ENCODE peak calls at places on chromosomes 2 and 18, in four cellular contexts. One of them, this sample, is unnamed.

GRCh38 chr2:29033656-29034055 is 40.7 kb downstream of the PCARE start:
- DNase-seq in tibial artery: peak
- DNase-seq in CD4-positive, alpha-beta T cell: no peak
- DNase-seq in foreskin fibroblast: no peak
- DNase-seq in this sample: no peak

GRCh38 chr2:152171733-152172132 is 3.8 kb downstream of the STAM2 start:
- DNase-seq in tibial artery: no peak
- DNase-seq in CD4-positive, alpha-beta T cell: no peak
- DNase-seq in foreskin fibroblast: no peak
- DNase-seq in this sample: no peak

GRCh38 chr2:19899853-19900525 is 1.8 kb downstream of the TTC32 start:
- DNase-seq in tibial artery: no peak
- DNase-seq in CD4-positive, alpha-beta T cell: no peak
- DNase-seq in foreskin fibroblast: no peak
- DNase-seq in this sample: no peak

GRCh38 chr2:3262437-3263388 is 114.9 kb downstream of the EIPR1 start:
- DNase-seq in tibial artery: no peak
- DNase-seq in CD4-positive, alpha-beta T cell: no peak
- DNase-seq in foreskin fibroblast: no peak
- DNase-seq in this sample: no peak

GRCh38 chr2:86048888-86049287 is 56.8 kb downstream of the POLR1A start:
- DNase-seq in tibial artery: no peak
- DNase-seq in CD4-positive, alpha-beta T cell: no peak
- DNase-seq in foreskin fibroblast: no peak
- DNase-seq in this sample: no peak

GRCh38 chr2:217412721-217413120 is 552.9 kb upstream of the TNP1 start:
- DNase-seq in tibial artery: peak
- DNase-seq in CD4-positive, alpha-beta T cell: no peak
- DNase-seq in foreskin fibroblast: peak
- DNase-seq in this sample: no peak

GRCh38 chr2:239341840-239342239 is 59.0 kb downstream of the HDAC4 start:
- DNase-seq in tibial artery: no peak
- DNase-seq in CD4-positive, alpha-beta T cell: no peak
- DNase-seq in foreskin fibroblast: no peak
- DNase-seq in this sample: no peak

GRCh38 chr2:127175821-127176354 is 44.2 kb downstream of the CYP27C1 start:
- DNase-seq in tibial artery: no peak
- DNase-seq in CD4-positive, alpha-beta T cell: no peak
- DNase-seq in foreskin fibroblast: peak
- DNase-seq in this sample: no peak

GRCh38 chr2:221529177-221529942 is 42.7 kb downstream of the EPHA4 start:
- DNase-seq in tibial artery: no peak
- DNase-seq in CD4-positive, alpha-beta T cell: no peak
- DNase-seq in foreskin fibroblast: no peak
- DNase-seq in this sample: no peak

GRCh38 chr18:79918089-79919011 is 33.1 kb downstream of the SLC66A2 start:
- DNase-seq in tibial artery: peak
- DNase-seq in CD4-positive, alpha-beta T cell: no peak
- DNase-seq in foreskin fibroblast: no peak
- DNase-seq in this sample: no peak

GRCh38 chr2:102027036-102027702 is 35.4 kb downstream of the IL1R2 start:
- DNase-seq in tibial artery: peak
- DNase-seq in CD4-positive, alpha-beta T cell: no peak
- DNase-seq in foreskin fibroblast: peak
- DNase-seq in this sample: peak

GRCh38 chr2:206257861-206258260 is 16.6 kb upstream of the ZDBF2 start:
- DNase-seq in tibial artery: no peak
- DNase-seq in CD4-positive, alpha-beta T cell: no peak
- DNase-seq in foreskin fibroblast: no peak
- DNase-seq in this sample: no peak

GRCh38 chr2:206263959-206264603 is 10.4 kb upstream of the ZDBF2 start:
- DNase-seq in tibial artery: no peak
- DNase-seq in CD4-positive, alpha-beta T cell: no peak
- DNase-seq in foreskin fibroblast: no peak
- DNase-seq in this sample: no peak

GRCh38 chr2:206259615-206260426 is 14.6 kb upstream of the ZDBF2 start:
- DNase-seq in tibial artery: no peak
- DNase-seq in CD4-positive, alpha-beta T cell: no peak
- DNase-seq in foreskin fibroblast: no peak
- DNase-seq in this sample: no peak

GRCh38 chr2:206257345-206257744 is 17.1 kb upstream of the ZDBF2 start:
- DNase-seq in tibial artery: no peak
- DNase-seq in CD4-positive, alpha-beta T cell: no peak
- DNase-seq in foreskin fibroblast: no peak
- DNase-seq in this sample: no peak

DNA sequence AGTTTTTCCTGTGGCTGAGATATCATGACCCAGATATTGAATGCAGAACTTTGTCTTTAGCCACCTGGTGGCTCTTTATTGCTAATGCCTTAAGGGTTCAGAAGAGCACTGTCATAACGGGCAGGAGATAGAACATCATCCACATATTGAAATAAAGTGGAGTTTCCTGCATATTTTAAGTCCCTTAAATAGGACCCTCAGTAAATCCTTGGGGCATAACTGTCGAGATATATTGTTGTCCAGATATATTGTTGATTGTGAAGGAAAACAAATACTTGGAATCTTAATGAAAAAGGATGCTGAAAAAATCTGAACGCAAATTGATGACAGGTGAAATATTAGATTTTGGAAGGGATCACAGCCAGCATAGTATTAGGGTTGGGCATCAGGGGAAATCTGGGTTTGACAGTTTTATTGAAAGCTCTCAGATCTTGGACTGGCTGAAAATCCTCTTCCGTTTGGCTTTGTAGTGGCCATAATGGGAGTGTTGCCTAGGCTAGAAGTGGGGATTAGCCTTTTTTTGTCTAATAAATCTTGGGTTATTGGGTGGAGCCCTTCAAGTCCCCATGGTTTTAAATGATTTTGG is 13.9 kb upstream of the ZDBF2 start:
- DNase-seq in tibial artery: no peak
- DNase-seq in CD4-positive, alpha-beta T cell: no peak
- DNase-seq in foreskin fibroblast: peak
- DNase-seq in this sample: no peak
- TF ChIP-seq CTCF in tibial artery: peak
- TF ChIP-seq CTCF in CD4-positive, alpha-beta T cell: no peak
- TF ChIP-seq CTCF in foreskin fibroblast: peak
- TF ChIP-seq CTCF in this sample: peak

GRCh38 chr18:36761186-36761698 is 67.6 kb downstream of the TPGS2 start:
- DNase-seq in tibial artery: no peak
- DNase-seq in CD4-positive, alpha-beta T cell: no peak
- DNase-seq in foreskin fibroblast: no peak
- DNase-seq in this sample: no peak
- TF ChIP-seq CTCF in tibial artery: no peak
- TF ChIP-seq CTCF in CD4-positive, alpha-beta T cell: no peak
- TF ChIP-seq CTCF in foreskin fibroblast: no peak
- TF ChIP-seq CTCF in this sample: peak

DNA sequence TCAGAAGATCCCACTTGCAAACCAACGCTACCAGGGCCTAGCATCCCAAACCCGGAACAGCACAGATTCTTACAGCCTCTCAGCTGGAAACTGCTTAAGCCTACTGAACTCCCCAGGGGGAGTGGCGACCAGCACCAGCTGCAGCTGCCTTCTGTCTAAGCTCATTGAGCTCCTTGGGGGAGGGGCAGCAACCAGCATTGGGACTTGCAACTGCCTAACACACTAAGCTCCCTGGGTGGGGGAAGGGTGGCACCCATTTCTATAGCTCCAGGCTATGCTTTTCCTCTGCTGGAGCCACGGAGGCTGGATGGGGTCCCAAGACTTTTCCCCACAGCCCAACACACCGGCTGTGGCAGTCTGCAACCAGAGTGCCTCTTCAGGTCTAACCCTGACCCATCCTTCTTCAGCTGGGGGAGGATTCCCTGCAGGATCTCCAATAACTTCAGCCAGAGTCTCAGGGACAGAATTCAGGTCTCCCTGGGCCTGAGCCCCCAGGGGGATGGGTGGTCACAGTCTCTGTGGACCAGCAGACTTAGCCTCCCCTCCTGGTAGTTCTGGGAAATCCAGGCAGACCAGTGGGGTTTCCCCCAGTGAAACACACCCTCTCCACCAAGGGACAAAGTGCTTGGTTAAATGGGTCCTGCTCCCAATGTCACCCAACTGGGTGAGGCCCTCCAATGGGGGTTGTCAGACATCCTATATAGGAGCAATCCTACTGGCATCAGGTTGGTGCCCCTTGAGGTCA is 45.9 kb upstream of the ITGA4 start:
- DNase-seq in tibial artery: no peak
- DNase-seq in CD4-positive, alpha-beta T cell: no peak
- DNase-seq in foreskin fibroblast: no peak
- DNase-seq in this sample: no peak
- TF ChIP-seq CTCF in tibial artery: no peak
- TF ChIP-seq CTCF in CD4-positive, alpha-beta T cell: no peak
- TF ChIP-seq CTCF in foreskin fibroblast: no peak
- TF ChIP-seq CTCF in this sample: no peak

GRCh38 chr2:174573621-174574081 is 24.0 kb downstream of the WIPF1 start:
- DNase-seq in tibial artery: no peak
- DNase-seq in CD4-positive, alpha-beta T cell: peak
- DNase-seq in foreskin fibroblast: no peak
- DNase-seq in this sample: no peak
- TF ChIP-seq CTCF in tibial artery: no peak
- TF ChIP-seq CTCF in CD4-positive, alpha-beta T cell: peak
- TF ChIP-seq CTCF in foreskin fibroblast: no peak
- TF ChIP-seq CTCF in this sample: no peak